ENCODE peak calls at places on chromosomes 12 and 14, in six cellular contexts. F, P, B, U, M and J are unnamed samples.

GRCh38 chr12:98456583-98457573 is 58.5 kb upstream of the TMPO start:
- DNase-seq in M (peak), B (peak), P (peak), F (no peak), U (peak), J (peak)

GRCh38 chr14:57831981-57832380 is 33.9 kb downstream of the SLC35F4 start:
- DNase-seq in P (no peak), M (no peak), F (no peak), B (no peak), U (no peak), J (no peak)

GRCh38 chr12:96427269-96427729 is 27.1 kb upstream of the CDK17 start:
- DNase-seq in M (no peak), P (peak), F (peak), U (peak), B (peak), J (no peak)

GRCh38 chr12:16112151-16112550 is 165.3 kb downstream of the SLC15A5 start:
- DNase-seq in M (no peak), B (no peak), P (no peak), F (no peak), U (no peak), J (no peak)

GRCh38 chr14:64755661-64756265 is 51.5 kb downstream of the PLEKHG3 start:
- DNase-seq in U (no peak), M (no peak), B (no peak), P (peak), F (peak), J (no peak)

GRCh38 chr12:47458273-47458672 is 247.6 kb downstream of the RPAP3 start:
- DNase-seq in P (peak), B (no peak), M (no peak), U (no peak), F (no peak), J (no peak)

GRCh38 chr14:104556256-104557021 is 23.1 kb upstream of the C14orf180 start:
- DNase-seq in F (no peak), P (no peak), B (no peak), M (no peak), U (no peak), J (no peak)

GRCh38 chr14:93056840-93057585 is 58.7 kb downstream of the ITPK1 start:
- DNase-seq in P (no peak), F (no peak), U (no peak), M (no peak), B (no peak), J (no peak)

GRCh38 chr12:124457287-124458219 is 109.9 kb downstream of the NCOR2 start:
- DNase-seq in B (peak), U (no peak), P (peak), F (peak), M (peak), J (peak)

GRCh38 chr12:85363382-85364190 is 83.6 kb downstream of the ALX1 start:
- DNase-seq in U (no peak), B (peak), P (peak), F (no peak), M (no peak), J (no peak)

GRCh38 chr12:40253936-40254335 is 29.1 kb downstream of the LRRK2 start:
- DNase-seq in F (no peak), B (peak), U (no peak), M (no peak), P (peak), J (no peak)

GRCh38 chr14:97224016-97224415 is 426.8 kb downstream of the VRK1 start:
- DNase-seq in F (no peak), M (no peak), B (no peak), U (no peak), P (no peak), J (no peak)

GRCh38 chr12:15477761-15478160 is 155.5 kb downstream of the PTPRO start:
- DNase-seq in B (no peak), M (no peak), U (no peak), P (no peak), F (no peak), J (no peak)

GRCh38 chr14:50657753-50658152 is 10.4 kb downstream of the SAV1 start:
- DNase-seq in P (no peak), F (no peak), U (no peak), B (no peak), M (no peak), J (no peak)

GRCh38 chr14:57714487-57714899 is 151.4 kb downstream of the SLC35F4 start:
- DNase-seq in U (no peak), B (no peak), F (no peak), M (no peak), P (no peak), J (no peak)

GRCh38 chr14:64849940-64850339 is 29.8 kb downstream of the SPTB start:
- DNase-seq in P (no peak), M (no peak), B (no peak), F (no peak), U (no peak), J (no peak)

GRCh38 chr12:121812320-121812871 is 8.6 kb downstream of the SETD1B start:
- DNase-seq in U (peak), B (peak), P (peak), F (no peak), M (peak), J (peak)
- TF ChIP-seq CTCF in U (no peak), B (peak), P (no peak), F (no peak), M (no peak), J (no peak)

DNA sequence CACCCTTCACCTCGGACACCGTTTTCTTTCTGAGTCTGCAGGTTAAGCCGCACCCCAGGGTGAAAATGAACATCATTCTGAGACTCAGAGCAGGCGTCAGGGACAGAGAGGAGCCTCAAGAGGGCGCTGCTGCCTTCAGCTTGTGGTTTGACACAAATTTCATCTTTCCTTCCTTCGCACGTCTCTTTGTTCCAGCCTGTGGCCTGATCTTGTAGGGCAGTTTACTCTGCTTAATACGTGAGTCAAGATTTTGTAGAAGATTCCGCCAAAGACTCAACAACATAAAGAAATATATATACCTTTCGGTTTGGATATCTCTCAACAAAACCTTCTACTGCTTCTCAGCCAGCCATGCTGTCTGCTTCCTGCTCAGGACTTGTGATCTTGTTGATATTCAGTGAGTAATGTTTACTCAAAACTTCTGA is 329.3 kb upstream of the OR4E1 start:
- DNase-seq in P (no peak), M (no peak), B (no peak), F (no peak), U (no peak), J (no peak)
- TF ChIP-seq CTCF in P (no peak), M (peak), B (peak), F (no peak), U (peak), J (peak)

DNA sequence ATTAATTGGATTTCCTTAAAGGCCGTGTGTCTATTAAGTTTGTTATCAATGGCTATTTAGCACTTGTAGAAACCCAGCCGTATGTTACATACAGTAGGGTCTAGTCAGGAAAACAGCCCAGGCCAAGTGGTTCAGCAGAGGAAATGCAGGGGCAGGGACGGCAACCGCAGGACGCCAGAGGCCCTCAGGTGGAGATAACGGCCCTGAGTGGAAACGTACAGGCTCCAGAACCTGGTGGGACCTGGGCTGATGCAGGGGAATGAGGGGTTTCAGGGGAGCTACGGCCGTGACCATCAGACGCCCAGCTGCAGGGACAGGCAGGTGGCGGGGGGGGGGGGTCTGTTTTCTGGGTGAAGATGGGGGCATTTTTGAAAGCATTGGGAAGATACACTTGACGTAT is 3.7 kb upstream of the ANKLE2 start:
- DNase-seq in B (no peak), U (no peak), M (no peak), P (no peak), F (no peak), J (no peak)
- TF ChIP-seq CTCF in B (no peak), U (no peak), M (no peak), P (no peak), F (no peak), J (no peak)

GRCh38 chr12:62194031-62194430 is 66.2 kb upstream of the USP15 start:
- DNase-seq in F (no peak), M (no peak), P (no peak), U (no peak), B (no peak), J (no peak)

GRCh38 chr12:62190921-62191746 is 69.1 kb upstream of the USP15 start:
- DNase-seq in P (no peak), F (no peak), U (peak), M (peak), B (no peak), J (peak)

GRCh38 chr12:62194616-62195015 is 65.6 kb upstream of the USP15 start:
- DNase-seq in B (peak), F (no peak), P (peak), M (no peak), U (no peak), J (no peak)

GRCh38 chr12:62191747-62192485 is 68.3 kb upstream of the USP15 start:
- DNase-seq in U (peak), M (peak), F (no peak), B (peak), P (peak), J (peak)

DNA sequence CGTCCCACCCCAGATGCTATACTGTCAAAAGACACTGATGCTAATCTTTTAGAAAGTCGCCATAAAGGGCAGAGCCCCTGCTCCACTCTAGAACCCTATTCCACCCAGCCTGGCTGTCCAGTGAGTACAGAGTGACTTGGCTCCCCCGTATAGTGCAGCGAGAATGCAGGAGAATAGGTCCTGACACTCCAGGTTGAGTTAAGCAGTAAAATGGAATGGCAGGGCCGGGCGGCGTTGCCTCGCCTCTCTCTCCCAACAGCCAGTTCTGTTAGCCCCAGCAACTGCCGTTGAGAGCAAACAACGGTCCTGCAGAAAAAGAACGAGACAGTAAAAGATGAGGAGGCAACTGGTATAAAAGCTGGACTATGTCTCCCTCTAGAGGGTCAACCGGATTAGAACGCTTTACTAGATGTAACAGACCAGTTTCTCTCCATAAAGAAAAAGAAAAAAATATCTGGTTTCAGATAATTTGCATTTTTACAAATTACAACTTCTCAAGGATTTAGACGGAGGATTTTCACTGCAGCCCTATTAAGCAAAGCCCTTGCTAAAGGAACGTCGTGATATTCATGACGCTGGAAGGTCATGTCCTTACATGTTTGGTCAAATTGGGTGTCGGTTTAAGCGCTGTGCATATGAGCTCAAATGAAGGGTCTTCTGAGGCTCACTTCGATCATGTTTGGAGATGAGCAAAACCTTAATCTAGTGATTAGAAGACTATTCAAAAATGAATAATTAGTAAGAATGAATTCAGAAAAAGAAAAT is 67.5 kb upstream of the USP15 start:
- DNase-seq in P (peak), F (peak), U (peak), B (peak), M (peak), J (peak)
- TF ChIP-seq CTCF in P (peak), F (no peak), U (peak), B (peak), M (peak), J (peak)

GRCh38 chr12:74747305-74747704 is 209.7 kb downstream of the ATXN7L3B start:
- DNase-seq in P (peak), F (no peak), B (peak), M (no peak), U (no peak), J (no peak)
- TF ChIP-seq CTCF in P (no peak), F (no peak), B (peak), M (no peak), U (peak), J (no peak)

GRCh38 chr14:102588821-102589220 is 3.6 kb upstream of the RCOR1 start:
- DNase-seq in B (no peak), P (no peak), U (no peak), M (no peak), F (no peak), J (no peak)

GRCh38 chr14:102583726-102584125 is 8.7 kb upstream of the RCOR1 start:
- DNase-seq in B (no peak), P (no peak), U (no peak), F (no peak), M (no peak), J (no peak)

GRCh38 chr14:102589761-102590290 is 2.6 kb upstream of the RCOR1 start:
- DNase-seq in U (no peak), B (no peak), P (no peak), M (no peak), F (no peak), J (no peak)

GRCh38 chr14:102584871-102585869 is 7.3 kb upstream of the RCOR1 start:
- DNase-seq in M (no peak), B (no peak), F (no peak), U (peak), P (peak), J (no peak)

DNA sequence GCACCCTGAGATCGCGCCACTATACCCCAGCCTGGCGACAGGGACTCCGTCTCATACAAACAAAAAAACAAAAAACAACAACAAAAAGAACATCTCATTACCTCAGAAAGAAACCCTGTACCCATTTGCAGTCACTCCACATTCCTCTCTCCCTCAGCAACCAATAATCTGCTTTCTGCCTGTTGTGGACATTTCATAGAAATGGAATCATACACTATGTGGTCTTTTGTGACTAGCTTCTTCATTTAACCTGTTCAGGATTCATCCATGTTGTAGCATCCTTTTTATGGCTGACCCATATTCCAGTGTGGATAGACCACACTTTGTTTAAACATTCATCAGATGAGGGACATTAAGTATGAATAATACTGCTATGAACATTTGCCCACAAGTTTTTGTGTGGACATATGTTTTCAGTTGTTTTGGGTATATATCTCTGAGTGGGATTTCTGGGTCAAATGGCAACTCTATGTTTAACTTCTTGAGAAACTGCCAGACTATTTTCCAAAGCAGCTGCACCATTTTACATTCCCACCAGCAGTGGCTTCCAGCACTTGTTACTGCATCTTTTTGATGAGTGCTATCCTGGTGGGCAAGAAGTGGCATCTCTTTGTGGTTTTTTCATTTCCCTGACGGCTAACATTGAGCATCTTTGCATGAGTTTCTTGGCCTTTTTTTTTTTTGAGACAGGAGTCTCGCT is 5.9 kb upstream of the RCOR1 start:
- DNase-seq in P (no peak), M (no peak), B (no peak), U (no peak), F (no peak), J (no peak)
- TF ChIP-seq CTCF in P (peak), M (no peak), B (peak), U (no peak), F (no peak), J (no peak)

DNA sequence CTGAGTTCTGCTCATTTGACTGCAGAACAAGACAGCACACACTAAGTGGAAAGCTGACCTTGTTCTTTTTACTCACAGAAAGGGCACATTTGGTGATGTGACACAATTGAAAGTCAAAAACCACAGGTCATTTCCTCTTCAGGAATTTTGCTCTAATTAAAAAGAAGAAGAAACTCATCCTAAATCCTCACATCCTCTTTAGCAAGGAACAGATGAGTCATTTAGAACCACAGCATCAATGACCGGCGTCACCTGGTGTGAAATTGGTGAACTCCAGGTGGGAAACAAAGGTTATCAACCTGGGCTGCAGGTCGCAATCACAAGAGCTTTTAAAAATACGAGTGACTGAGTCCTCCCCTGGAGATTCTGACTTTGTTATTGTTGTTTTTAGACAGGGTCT is 2.9 kb upstream of the RNU6-8 start:
- DNase-seq in U (no peak), B (no peak), P (no peak), F (no peak), M (no peak), J (no peak)
- TF ChIP-seq CTCF in U (no peak), B (no peak), P (no peak), F (no peak), M (no peak), J (no peak)

DNA sequence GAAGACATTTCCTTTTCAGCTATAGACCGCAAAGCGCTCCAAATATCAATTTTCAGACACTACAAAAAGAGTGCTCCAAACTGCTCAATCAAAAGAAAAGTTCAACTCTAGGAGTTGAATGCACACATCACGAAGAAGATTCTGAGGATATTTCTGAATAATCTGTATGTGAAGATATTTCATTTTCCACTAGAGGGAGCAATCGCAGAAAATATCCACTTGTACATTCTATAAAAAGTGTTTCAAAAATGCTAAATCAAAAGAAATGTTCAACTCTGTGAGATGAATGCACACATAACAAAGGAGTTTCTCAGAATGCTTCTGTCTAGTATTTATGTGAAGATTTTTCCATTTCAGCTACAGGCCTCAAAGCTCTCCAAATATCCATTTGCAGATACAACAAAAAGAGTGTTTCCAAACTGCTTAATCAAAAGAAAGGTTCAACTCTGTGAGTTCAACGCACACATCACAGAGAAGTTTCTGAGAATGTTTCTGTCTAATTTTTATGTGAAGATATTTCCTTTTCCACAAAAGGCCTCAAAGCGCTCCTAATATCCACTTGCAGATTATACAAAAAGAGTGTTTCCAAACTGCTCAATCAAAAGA is 643.8 kb upstream of the ALG10B start:
- DNase-seq in U (no peak), B (peak), F (no peak), M (no peak), P (no peak), J (no peak)
- TF ChIP-seq CTCF in U (peak), B (peak), F (no peak), M (no peak), P (no peak), J (no peak)

GRCh38 chr14:99808515-99808914 is 15.3 kb downstream of the EML1 start:
- DNase-seq in B (peak), P (no peak), U (no peak), F (no peak), M (no peak), J (no peak)

GRCh38 chr14:99806040-99806439 is 12.8 kb downstream of the EML1 start:
- DNase-seq in M (no peak), P (no peak), F (no peak), B (no peak), U (no peak), J (no peak)

GRCh38 chr14:99808133-99808505 is 14.9 kb downstream of the EML1 start:
- DNase-seq in B (peak), U (no peak), F (no peak), P (no peak), M (no peak), J (no peak)

GRCh38 chr14:99806841-99807240 is 13.6 kb downstream of the EML1 start:
- DNase-seq in P (no peak), M (no peak), F (no peak), U (no peak), B (no peak), J (no peak)

GRCh38 chr14:99807413-99808132 is 14.4 kb downstream of the EML1 start:
- DNase-seq in P (peak), B (peak), M (no peak), U (no peak), F (no peak), J (no peak)
- TF ChIP-seq CTCF in P (no peak), B (no peak), M (no peak), U (peak), F (no peak), J (no peak)